ENCODE peak calls at places on chromosome 21, in four cellular contexts. N is hepatic stellate cell, P is fibroblast of the conjunctiva, G is AG04450. M is an unnamed sample.

GRCh38 chr21:37364722-37365121 is 1.9 kb upstream of the DYRK1A start:
- DNase-seq in N (no peak), G (no peak), P (no peak), M (no peak)

GRCh38 chr21:46598563-46599250 is 6.2 kb downstream of the S100B start:
- DNase-seq in N (no peak), G (no peak), P (no peak), M (no peak)

GRCh38 chr21:42063206-42063577 is 7.9 kb upstream of the UMODL1 start:
- DNase-seq in N (no peak), P (no peak), G (no peak), M (no peak)

GRCh38 chr21:24011087-24011486 is 1596.2 kb downstream of the MRPL39 start:
- DNase-seq in N (no peak), P (no peak), G (no peak), M (no peak)

GRCh38 chr21:22076471-22076870 is 1078.3 kb downstream of the NCAM2 start:
- DNase-seq in G (no peak), N (no peak), P (no peak), M (no peak)

GRCh38 chr21:38958940-38959685 is 153.4 kb downstream of the ETS2 start:
- DNase-seq in P (peak), N (peak), G (no peak), M (peak)

GRCh38 chr21:45548711-45549491 is 6.7 kb upstream of the SLC19A1 start:
- DNase-seq in P (no peak), N (no peak), G (no peak), M (no peak)

GRCh38 chr21:28160378-28160777 is 832.3 kb downstream of the LTN1 start:
- DNase-seq in P (no peak), G (no peak), N (no peak), M (no peak)

GRCh38 chr21:45291613-45292398 is 4.1 kb upstream of the POFUT2 start:
- DNase-seq in P (no peak), N (no peak), G (no peak), M (no peak)